ENCODE peak calls at places on chromosomes 16 and 17, in four cellular contexts. W is neural progenitor cell, M is transverse colon, P is heart left ventricle. I is an unnamed sample. For H3K4me1 and H3K36me3, the result is how much of the 10 kb centered on the place peaks cover.

GRCh38 chr16:794853-795466 is 5.6 kb downstream of the GNG13 start:
- DNase-seq in W (no peak), M (no peak), P (no peak), I (peak)

GRCh38 chr17:36705651-36706436 is 104.5 kb downstream of the MRM1 start:
- DNase-seq in W (peak), M (peak), P (no peak), I (peak)

GRCh38 chr17:75313941-75314550 is 24.8 kb upstream of the SLC25A19 start:
- DNase-seq in W (no peak), M (peak), P (no peak), I (no peak)

GRCh38 chr17:10182785-10183184 is 15.6 kb downstream of the GAS7 start:
- DNase-seq in W (no peak), M (no peak), P (no peak), I (no peak)

GRCh38 chr16:68445458-68445857 is 2.9 kb downstream of the SMPD3 start:
- DNase-seq in W (peak), M (peak), P (no peak), I (peak)

GRCh38 chr17:19263621-19264010 is 26.4 kb downstream of the EPN2 start:
- DNase-seq in W (no peak), M (no peak), P (peak), I (no peak)

GRCh38 chr17:49913226-49914095 is 55.5 kb upstream of the DLX4 start:
- DNase-seq in W (no peak), M (no peak), P (no peak), I (no peak)

GRCh38 chr17:62967111-62967449 is 1.0 kb downstream of the TANC2 start:
- DNase-seq in W (no peak), M (no peak), P (no peak), I (no peak)

GRCh38 chr16:11297492-11298142 is 16.5 kb upstream of the PRM1 start:
- DNase-seq in W (peak), M (peak), P (peak), I (peak)

GRCh38 chr16:51287231-51287630 is 136.2 kb upstream of the SALL1 start:
- DNase-seq in W (no peak), M (no peak), P (no peak), I (no peak)

GRCh38 chr17:17495448-17496188 is 577 bp downstream of the RASD1 start:
- DNase-seq in W (peak), M (peak), P (no peak), I (no peak)

GRCh38 chr17:2815781-2816185 is 19.5 kb downstream of the RAP1GAP2 start:
- DNase-seq in W (peak), M (no peak), P (no peak), I (no peak)

GRCh38 chr17:58492238-58493121 is 4.3 kb upstream of the HSF5 start:
- DNase-seq in W (no peak), M (no peak), P (no peak), I (no peak)

GRCh38 chr17:36913132-36913531 is 24.1 kb upstream of the LHX1 start:
- DNase-seq in W (no peak), M (no peak), P (no peak), I (no peak)

GRCh38 chr17:78993241-78993956 is 13.7 kb upstream of the LGALS3BP start:
- DNase-seq in W (peak), M (peak), P (no peak), I (peak)

GRCh38 chr17:83081561-83082201 is 2.3 kb downstream of the METRNL start:
- DNase-seq in W (no peak), M (peak), P (no peak), I (no peak)

GRCh38 chr16:30342751-30343490 is 12.2 kb downstream of the CD2BP2 start:
- DNase-seq in W (no peak), M (no peak), P (no peak), I (no peak)

GRCh38 chr16:70577256-70577698 is 53.7 kb downstream of the SF3B3 start:
- DNase-seq in W (no peak), M (no peak), P (no peak), I (no peak)

GRCh38 chr16:14628806-14629611 is 1.1 kb downstream of the PARN start:
- DNase-seq in W (no peak), M (no peak), P (no peak), I (no peak)

GRCh38 chr17:72590882-72591499 is 470.2 kb downstream of the SOX9 start:
- DNase-seq in W (no peak), M (no peak), P (no peak), I (no peak)

GRCh38 chr17:77363821-77364361 is 223.1 kb downstream of the SEC14L1 start:
- DNase-seq in W (no peak), M (no peak), P (peak), I (peak)

GRCh38 chr17:49333806-49334205 is 28.2 kb downstream of the ZNF652 start:
- DNase-seq in W (no peak), M (no peak), P (no peak), I (no peak)

GRCh38 chr17:33192961-33193911 is 99.9 kb downstream of the ASIC2 start:
- DNase-seq in W (peak), M (no peak), P (no peak), I (no peak)

GRCh38 chr17:29120439-29120838 is 59.8 kb downstream of the MYO18A start:
- DNase-seq in W (no peak), M (no peak), P (no peak), I (no peak)

GRCh38 chr16:57920891-57921240 is 50.1 kb downstream of the CNGB1 start:
- DNase-seq in W (no peak), M (no peak), P (no peak), I (no peak)

GRCh38 chr17:21286771-21287702 is 2.5 kb downstream of the MAP2K3 start:
- DNase-seq in W (no peak), M (peak), P (no peak), I (no peak)

GRCh38 chr17:17032131-17032692 is 10.0 kb upstream of the MPRIP start:
- DNase-seq in W (peak), M (peak), P (peak), I (peak)

GRCh38 chr16:21622545-21622944 is 23.2 kb downstream of the METTL9 start:
- DNase-seq in W (no peak), M (no peak), P (no peak), I (no peak)

GRCh38 chr16:22192261-22193133 is 13.6 kb upstream of the EEF2K start:
- DNase-seq in W (peak), M (peak), P (peak), I (peak)

GRCh38 chr17:15947331-15947730 is 2.4 kb downstream of the ADORA2B start:
- DNase-seq in W (no peak), M (peak), P (no peak), I (no peak)

GRCh38 chr17:71057448-71057847 is 888.1 kb downstream of the KCNJ2 start:
- DNase-seq in W (no peak), M (no peak), P (no peak), I (no peak)

GRCh38 chr17:79612468-79613194 is 1.8 kb upstream of the RBFOX3 start:
- DNase-seq in W (peak), M (peak), P (no peak), I (peak)

GRCh38 chr17:8420041-8420934 is 15.4 kb upstream of the NDEL1 start:
- DNase-seq in W (no peak), M (peak), P (peak), I (no peak)

GRCh38 chr16:85425061-85425662 is 188.0 kb upstream of the GSE1 start:
- DNase-seq in W (peak), M (no peak), P (peak), I (peak)

GRCh38 chr16:83743720-83744119 is 64.1 kb upstream of the HSBP1 start:
- DNase-seq in W (no peak), M (no peak), P (no peak), I (no peak)

GRCh38 chr16:50273888-50274770 is 7.8 kb downstream of the ADCY7 start:
- DNase-seq in W (no peak), M (peak), P (peak), I (peak)
- H3K4me1 ChIP-seq in W (under half), M (under half), P (under half), I (under half)

DNA sequence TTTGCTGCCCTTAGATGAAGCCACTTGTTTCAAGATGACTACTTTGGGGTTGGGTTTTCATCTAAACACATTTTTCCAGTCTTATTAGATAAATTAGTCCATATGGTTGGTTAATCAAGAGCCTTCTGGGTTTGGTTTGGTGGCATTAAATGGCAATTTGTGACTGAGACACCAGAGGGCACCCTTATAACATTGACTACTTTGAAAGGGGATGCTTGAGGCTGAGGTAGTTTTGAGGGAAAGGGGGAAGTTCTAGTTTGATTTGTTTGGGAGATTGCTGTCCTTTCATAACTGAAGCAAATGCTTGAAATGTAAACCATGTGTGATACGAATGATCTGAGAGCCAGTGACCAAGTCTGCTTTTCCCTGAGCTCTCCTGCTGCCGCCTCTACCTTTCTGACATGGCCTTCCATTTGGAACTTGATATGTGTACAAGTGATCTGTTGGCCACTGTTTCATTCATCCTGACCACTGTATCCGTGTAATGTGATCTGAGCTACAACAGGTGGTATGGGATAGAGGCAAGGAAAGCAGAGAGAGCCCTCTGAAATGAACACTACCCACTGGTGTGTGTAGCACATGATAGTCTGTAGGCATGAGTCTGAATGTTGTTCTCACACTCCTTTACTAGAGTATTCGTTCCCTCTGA is 5.8 kb upstream of the RARA start:
- DNase-seq in W (peak), M (peak), P (no peak), I (peak)
- H3K36me3 ChIP-seq in W (under half), M (under half), P (under half), I (under half)

GRCh38 chr16:53056528-53056881 is 1.7 kb downstream of the CHD9 start:
- DNase-seq in W (no peak), M (peak), P (no peak), I (no peak)

GRCh38 chr16:53054670-53055485 is at the start of gene CHD9:
- DNase-seq in W (peak), M (peak), P (peak), I (peak)

GRCh38 chr16:53055603-53056527 is 1.1 kb downstream of the CHD9 start:
- DNase-seq in W (peak), M (peak), P (peak), I (peak)

GRCh38 chr16:53052519-53053501 is at the start of gene CHD9NB:
- DNase-seq in W (no peak), M (peak), P (peak), I (peak)

GRCh38 chr16:53053967-53054669 is 673 bp upstream of the CHD9 start:
- DNase-seq in W (no peak), M (peak), P (peak), I (peak)
- H3K4me3 ChIP-seq in W (peak), M (peak), P (peak), I (peak)

GRCh38 chr17:57342141-57342540 is 85.8 kb downstream of the MSI2 start:
- DNase-seq in W (no peak), M (no peak), P (no peak), I (no peak)
- H3K4me1 ChIP-seq in W (half or more), M (under half), P (under half), I (under half)